ENCODE peak calls at places on chromosome 14, in six cellular contexts. One of them, this sample, is unnamed.

GRCh38 chr14:24259282-24260025 is 3.5 kb downstream of the TGM1 start:
- DNase-seq in suprapubic skin: peak; percentile 62
- DNase-seq in fibroblast of pulmonary artery: peak; percentile 49
- DNase-seq in PC-3: peak; percentile 56
- DNase-seq in NB4: no peak
- DNase-seq in endothelial cell: no peak
- DNase-seq in this sample: no peak

GRCh38 chr14:35285168-35285990 is 6.8 kb upstream of the PSMA6 start:
- DNase-seq in PC-3: peak; percentile 33
- DNase-seq in suprapubic skin: no peak
- DNase-seq in endothelial cell: no peak
- DNase-seq in NB4: peak; percentile 88
- DNase-seq in fibroblast of pulmonary artery: no peak
- DNase-seq in this sample: peak; percentile 54

GRCh38 chr14:95863295-95863694 is 13.3 kb upstream of the TUNAR start:
- DNase-seq in suprapubic skin: no peak
- DNase-seq in endothelial cell: no peak
- DNase-seq in PC-3: no peak
- DNase-seq in NB4: no peak
- DNase-seq in fibroblast of pulmonary artery: no peak
- DNase-seq in this sample: no peak

GRCh38 chr14:72420749-72421452 is 473.0 kb downstream of the DPF3 start:
- DNase-seq in endothelial cell: peak; percentile 96
- DNase-seq in fibroblast of pulmonary artery: peak; percentile 64
- DNase-seq in suprapubic skin: peak; percentile 76
- DNase-seq in NB4: peak; percentile 68
- DNase-seq in PC-3: peak; percentile 89
- DNase-seq in this sample: peak; percentile 91

GRCh38 chr14:93880025-93880820 is 46.9 kb upstream of the FAM181A start:
- DNase-seq in PC-3: no peak
- DNase-seq in endothelial cell: no peak
- DNase-seq in NB4: no peak
- DNase-seq in suprapubic skin: no peak
- DNase-seq in fibroblast of pulmonary artery: no peak
- DNase-seq in this sample: no peak

GRCh38 chr14:97706814-97707213 is 909.6 kb downstream of the VRK1 start:
- DNase-seq in NB4: peak; percentile 4
- DNase-seq in suprapubic skin: no peak
- DNase-seq in endothelial cell: no peak
- DNase-seq in fibroblast of pulmonary artery: no peak
- DNase-seq in PC-3: no peak
- DNase-seq in this sample: peak; percentile 10

GRCh38 chr14:74240794-74241610 is 1.8 kb downstream of the VSX2 start:
- DNase-seq in endothelial cell: peak; percentile 36
- DNase-seq in suprapubic skin: no peak
- DNase-seq in NB4: no peak
- DNase-seq in PC-3: no peak
- DNase-seq in fibroblast of pulmonary artery: no peak
- DNase-seq in this sample: no peak

GRCh38 chr14:70130498-70130897 is 58.3 kb downstream of the SLC8A3 start:
- DNase-seq in PC-3: no peak
- DNase-seq in NB4: no peak
- DNase-seq in suprapubic skin: no peak
- DNase-seq in endothelial cell: no peak
- DNase-seq in fibroblast of pulmonary artery: no peak
- DNase-seq in this sample: no peak

GRCh38 chr14:37816135-37816534 is 220.7 kb downstream of the TTC6 start:
- DNase-seq in suprapubic skin: no peak
- DNase-seq in fibroblast of pulmonary artery: no peak
- DNase-seq in endothelial cell: no peak
- DNase-seq in PC-3: no peak
- DNase-seq in NB4: no peak
- DNase-seq in this sample: no peak

GRCh38 chr14:61927521-61927920 is 165.3 kb downstream of the SNAPC1 start:
- DNase-seq in fibroblast of pulmonary artery: peak; percentile 16
- DNase-seq in endothelial cell: no peak
- DNase-seq in NB4: no peak
- DNase-seq in PC-3: peak; percentile 87
- DNase-seq in suprapubic skin: no peak
- DNase-seq in this sample: no peak

GRCh38 chr14:64364907-64365306 is 23.2 kb upstream of the MTHFD1 start:
- DNase-seq in PC-3: peak; percentile 10
- DNase-seq in endothelial cell: no peak
- DNase-seq in suprapubic skin: no peak
- DNase-seq in NB4: no peak
- DNase-seq in fibroblast of pulmonary artery: peak; percentile 39
- DNase-seq in this sample: no peak

GRCh38 chr14:69771136-69771535 is 4.2 kb downstream of the SRSF5 start:
- DNase-seq in fibroblast of pulmonary artery: no peak
- DNase-seq in NB4: no peak
- DNase-seq in PC-3: no peak
- DNase-seq in suprapubic skin: no peak
- DNase-seq in endothelial cell: no peak
- DNase-seq in this sample: no peak

GRCh38 chr14:106269451-106270204 is 743.2 kb downstream of the TMEM121 start:
- DNase-seq in PC-3: no peak
- DNase-seq in suprapubic skin: no peak
- DNase-seq in NB4: no peak
- DNase-seq in fibroblast of pulmonary artery: no peak
- DNase-seq in endothelial cell: no peak
- DNase-seq in this sample: no peak

GRCh38 chr14:106269029-106269428 is 742.6 kb downstream of the TMEM121 start:
- DNase-seq in fibroblast of pulmonary artery: no peak
- DNase-seq in NB4: no peak
- DNase-seq in suprapubic skin: no peak
- DNase-seq in endothelial cell: no peak
- DNase-seq in PC-3: no peak
- DNase-seq in this sample: no peak

DNA sequence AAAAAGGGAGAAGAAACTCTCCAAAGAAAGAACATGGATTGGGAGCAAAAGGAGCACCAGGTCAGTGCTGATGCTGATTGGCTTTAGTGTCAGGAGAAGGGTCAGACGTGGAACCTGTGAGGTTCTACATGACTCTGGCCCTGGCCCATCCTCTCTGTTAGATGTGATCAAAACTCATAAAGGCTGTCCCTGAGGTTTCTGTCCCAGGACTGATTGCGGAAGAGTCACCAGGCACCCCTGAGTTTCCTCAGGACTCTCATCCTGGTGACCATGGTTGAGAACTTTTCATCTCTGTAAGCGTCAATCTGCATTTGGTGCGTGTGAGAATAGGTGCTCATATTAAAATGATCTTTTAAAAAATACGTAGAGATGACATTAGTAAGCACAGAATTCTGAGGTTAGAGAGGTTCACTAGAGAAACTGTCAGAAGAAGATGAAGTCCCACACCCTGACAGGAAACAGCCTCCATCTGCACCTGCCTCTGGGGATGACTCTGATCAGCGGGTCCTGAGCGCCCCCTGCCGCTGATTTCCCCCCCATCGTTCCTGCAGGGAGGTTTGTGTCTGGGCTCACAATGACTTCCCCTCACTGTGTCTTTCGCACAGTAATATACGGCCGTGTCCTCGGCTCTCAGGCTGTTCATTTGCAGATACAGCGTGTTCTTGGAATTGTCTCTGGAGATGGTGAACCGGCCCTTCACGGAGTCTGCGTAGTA is 741.8 kb downstream of the TMEM121 start:
- DNase-seq in suprapubic skin: no peak
- DNase-seq in PC-3: no peak
- DNase-seq in NB4: peak; percentile 26
- DNase-seq in endothelial cell: no peak
- DNase-seq in fibroblast of pulmonary artery: no peak
- DNase-seq in this sample: peak; percentile 85
- TF ChIP-seq CTCF in suprapubic skin: no peak
- TF ChIP-seq CTCF in PC-3: no peak
- TF ChIP-seq CTCF in NB4: peak; percentile 36
- TF ChIP-seq CTCF in endothelial cell: no peak
- TF ChIP-seq CTCF in fibroblast of pulmonary artery: no peak
- TF ChIP-seq CTCF in this sample: no peak

GRCh38 chr14:31405106-31405505 is 15.2 kb downstream of the HEATR5A start:
- DNase-seq in endothelial cell: no peak
- DNase-seq in NB4: no peak
- DNase-seq in fibroblast of pulmonary artery: no peak
- DNase-seq in suprapubic skin: no peak
- DNase-seq in PC-3: no peak
- DNase-seq in this sample: no peak

GRCh38 chr14:31411218-31411727 is 9.1 kb downstream of the HEATR5A start:
- DNase-seq in PC-3: no peak
- DNase-seq in NB4: no peak
- DNase-seq in suprapubic skin: no peak
- DNase-seq in fibroblast of pulmonary artery: peak; percentile 70
- DNase-seq in endothelial cell: no peak
- DNase-seq in this sample: no peak

GRCh38 chr14:31410048-31410654 is 10.2 kb downstream of the HEATR5A start:
- DNase-seq in suprapubic skin: no peak
- DNase-seq in fibroblast of pulmonary artery: no peak
- DNase-seq in NB4: peak; percentile 73
- DNase-seq in endothelial cell: no peak
- DNase-seq in PC-3: no peak
- DNase-seq in this sample: no peak

GRCh38 chr14:31405599-31406251 is 14.6 kb downstream of the HEATR5A start:
- DNase-seq in suprapubic skin: no peak
- DNase-seq in endothelial cell: no peak
- DNase-seq in PC-3: no peak
- DNase-seq in NB4: no peak
- DNase-seq in fibroblast of pulmonary artery: no peak
- DNase-seq in this sample: no peak

GRCh38 chr14:31408421-31408820 is 11.9 kb downstream of the HEATR5A start:
- DNase-seq in endothelial cell: no peak
- DNase-seq in suprapubic skin: no peak
- DNase-seq in NB4: no peak
- DNase-seq in fibroblast of pulmonary artery: no peak
- DNase-seq in PC-3: no peak
- DNase-seq in this sample: no peak
- TF ChIP-seq CTCF in endothelial cell: no peak
- TF ChIP-seq CTCF in suprapubic skin: no peak
- TF ChIP-seq CTCF in NB4: no peak
- TF ChIP-seq CTCF in fibroblast of pulmonary artery: no peak
- TF ChIP-seq CTCF in PC-3: no peak
- TF ChIP-seq CTCF in this sample: no peak

GRCh38 chr14:54339771-54340170 is 57.0 kb upstream of the CDKN3 start:
- DNase-seq in NB4: no peak
- DNase-seq in endothelial cell: no peak
- DNase-seq in suprapubic skin: no peak
- DNase-seq in PC-3: no peak
- DNase-seq in fibroblast of pulmonary artery: no peak
- DNase-seq in this sample: no peak

GRCh38 chr14:54342806-54343205 is 54.0 kb upstream of the CDKN3 start:
- DNase-seq in endothelial cell: no peak
- DNase-seq in PC-3: no peak
- DNase-seq in suprapubic skin: no peak
- DNase-seq in fibroblast of pulmonary artery: no peak
- DNase-seq in NB4: no peak
- DNase-seq in this sample: no peak

GRCh38 chr14:54335569-54336155 is 61.1 kb upstream of the CDKN3 start:
- DNase-seq in fibroblast of pulmonary artery: no peak
- DNase-seq in suprapubic skin: no peak
- DNase-seq in endothelial cell: no peak
- DNase-seq in NB4: no peak
- DNase-seq in PC-3: peak; percentile 87
- DNase-seq in this sample: no peak

GRCh38 chr14:54337314-54337713 is 59.5 kb upstream of the CDKN3 start:
- DNase-seq in fibroblast of pulmonary artery: no peak
- DNase-seq in NB4: no peak
- DNase-seq in suprapubic skin: no peak
- DNase-seq in PC-3: no peak
- DNase-seq in endothelial cell: no peak
- DNase-seq in this sample: no peak

DNA sequence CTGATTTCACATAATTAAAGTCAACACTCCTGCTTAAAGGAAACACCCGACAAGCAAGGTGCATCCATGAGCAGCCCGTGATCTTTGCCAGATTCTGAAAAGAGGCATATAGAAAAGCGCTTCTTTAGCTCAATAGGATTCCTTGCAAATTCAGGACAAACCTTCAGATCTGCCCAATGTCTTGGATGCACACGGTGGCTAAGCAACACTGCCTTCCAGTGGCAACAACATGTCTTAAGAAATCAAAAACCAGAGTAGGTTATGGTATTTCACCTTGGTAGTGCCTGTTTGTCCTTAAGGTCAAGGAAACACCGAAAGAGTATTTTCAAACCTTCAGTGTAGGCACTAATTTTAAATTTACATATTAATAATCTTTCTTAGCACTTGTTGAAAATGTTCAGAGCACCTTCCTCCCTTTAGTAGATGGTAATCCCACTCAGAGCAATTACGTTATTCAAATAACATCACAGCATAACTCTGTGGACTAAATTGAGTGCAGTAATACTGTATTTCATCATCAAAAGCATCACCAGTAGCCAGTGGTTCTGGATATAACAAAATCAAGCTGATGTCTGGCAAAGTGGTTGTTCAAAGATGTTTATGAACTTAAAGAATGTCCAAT is 58.0 kb upstream of the CDKN3 start:
- DNase-seq in fibroblast of pulmonary artery: peak; percentile 77
- DNase-seq in endothelial cell: peak; percentile 37
- DNase-seq in NB4: peak; percentile 18
- DNase-seq in suprapubic skin: no peak
- DNase-seq in PC-3: peak; percentile 93
- DNase-seq in this sample: no peak
- TF ChIP-seq CTCF in fibroblast of pulmonary artery: peak; percentile 68
- TF ChIP-seq CTCF in endothelial cell: peak; percentile 19
- TF ChIP-seq CTCF in NB4: peak; percentile 12
- TF ChIP-seq CTCF in suprapubic skin: no peak
- TF ChIP-seq CTCF in PC-3: peak; percentile 99
- TF ChIP-seq CTCF in this sample: no peak

GRCh38 chr14:106679776-106680175 is 1153.4 kb downstream of the TMEM121 start:
- DNase-seq in fibroblast of pulmonary artery: no peak
- DNase-seq in NB4: no peak
- DNase-seq in PC-3: no peak
- DNase-seq in suprapubic skin: no peak
- DNase-seq in endothelial cell: no peak
- DNase-seq in this sample: no peak

GRCh38 chr14:106686533-106686932 is 1160.2 kb downstream of the TMEM121 start:
- DNase-seq in fibroblast of pulmonary artery: no peak
- DNase-seq in suprapubic skin: no peak
- DNase-seq in NB4: no peak
- DNase-seq in PC-3: no peak
- DNase-seq in endothelial cell: no peak
- DNase-seq in this sample: no peak

DNA sequence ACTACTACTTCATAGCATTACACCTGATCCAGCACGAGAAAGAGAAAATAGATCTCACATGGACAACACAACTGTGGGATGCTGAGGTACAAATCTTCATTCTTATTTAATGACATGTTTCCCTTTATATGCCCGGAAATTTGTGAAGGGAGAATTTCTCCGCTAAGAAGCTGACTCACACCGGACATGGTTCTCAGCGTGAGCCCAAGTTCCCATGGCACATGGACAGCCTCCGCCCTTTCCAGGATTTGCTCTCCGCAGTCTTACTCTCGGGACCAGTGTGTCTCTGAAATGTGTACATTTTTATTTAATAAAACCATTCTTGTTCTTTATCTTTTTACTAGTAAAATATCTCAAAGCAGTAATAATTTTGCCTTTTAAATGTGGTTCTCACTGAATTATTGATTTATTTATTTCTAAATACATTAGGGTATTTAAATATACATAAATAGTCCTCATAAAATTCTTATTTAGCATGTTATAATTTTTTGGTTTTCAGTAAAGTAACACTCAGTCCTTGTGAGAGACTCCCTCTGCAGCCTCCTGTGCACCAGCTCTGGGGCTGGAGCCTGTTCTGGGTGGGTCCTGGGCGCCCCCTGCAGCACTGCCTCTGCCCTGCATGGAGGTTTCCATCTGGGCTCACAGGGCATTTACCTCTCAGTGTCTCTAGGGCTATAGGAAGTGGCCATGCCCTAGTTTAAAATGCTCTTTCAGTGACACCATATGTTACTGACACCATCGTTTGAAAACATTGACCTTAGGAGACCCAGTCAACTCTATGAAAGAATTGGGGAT is 1155.0 kb downstream of the TMEM121 start:
- DNase-seq in NB4: no peak
- DNase-seq in endothelial cell: no peak
- DNase-seq in fibroblast of pulmonary artery: no peak
- DNase-seq in PC-3: no peak
- DNase-seq in suprapubic skin: no peak
- DNase-seq in this sample: peak; percentile 27
- TF ChIP-seq CTCF in NB4: peak; percentile 22
- TF ChIP-seq CTCF in endothelial cell: no peak
- TF ChIP-seq CTCF in fibroblast of pulmonary artery: no peak
- TF ChIP-seq CTCF in PC-3: no peak
- TF ChIP-seq CTCF in suprapubic skin: no peak
- TF ChIP-seq CTCF in this sample: peak; percentile 56

This sample was measured in activated CD8-positive, alpha-beta T cell treated with anti-CD3 and anti-CD28 coated beads for 36 hours.